ENCODE peak calls at places on chromosome 1, in seven cellular contexts. S, Q, F, O, K, X and L are unnamed samples.

GRCh38 chr1:100039571-100039970 is 69.8 kb downstream of the SLC35A3 start:
- DNase-seq in F (no peak), O (no peak), Q (no peak), X (no peak), K (no peak), S (no peak), L (no peak)

GRCh38 chr1:29176567-29176966 is 5.1 kb downstream of the SRSF4 start:
- DNase-seq in O (no peak), F (no peak), X (peak; percentile 43), Q (no peak), S (no peak), K (no peak), L (no peak)

GRCh38 chr1:20426923-20427322 is 59.1 kb downstream of the CAMK2N1 start:
- DNase-seq in K (peak; percentile 82), X (peak; percentile 93), Q (no peak), F (no peak), O (no peak), S (no peak), L (peak; percentile 89)

GRCh38 chr1:102586022-102586421 is 522.3 kb downstream of the COL11A1 start:
- DNase-seq in S (no peak), X (no peak), Q (no peak), K (no peak), O (no peak), F (no peak), L (no peak)

GRCh38 chr1:31122101-31122735 is 56.7 kb upstream of the PUM1 start:
- DNase-seq in F (no peak), X (no peak), S (no peak), O (no peak), K (no peak), Q (no peak), L (no peak)

GRCh38 chr1:41483960-41484844 is at the start of gene EDN2:
- DNase-seq in O (no peak), K (no peak), S (peak; percentile 86), F (no peak), X (no peak), Q (peak; percentile 89), L (no peak)

GRCh38 chr1:219990782-219991510 is 55.4 kb downstream of the EPRS1 start:
- DNase-seq in Q (peak; percentile 24), K (peak; percentile 39), F (peak; percentile 9), S (no peak), X (peak; percentile 30), O (no peak), L (peak; percentile 70)

GRCh38 chr1:232880354-232880753 is 70.1 kb upstream of the NTPCR start:
- DNase-seq in S (no peak), F (no peak), X (no peak), K (peak; percentile 26), O (no peak), Q (no peak), L (peak; percentile 74)

GRCh38 chr1:246788895-246789338 is 64.7 kb downstream of the SCCPDH start:
- DNase-seq in F (no peak), K (no peak), S (no peak), O (no peak), Q (no peak), X (peak; percentile 32), L (peak; percentile 32)

GRCh38 chr1:187051618-187052232 is 223.0 kb downstream of the PLA2G4A start:
- DNase-seq in O (no peak), Q (peak; percentile 64), K (peak; percentile 75), X (peak; percentile 39), F (peak; percentile 19), S (peak; percentile 74), L (peak; percentile 73)

GRCh38 chr1:40692429-40692905 is 963 bp downstream of the NFYC start:
- DNase-seq in O (no peak), F (no peak), K (no peak), X (peak; percentile 22), S (no peak), Q (no peak), L (peak; percentile 44)

GRCh38 chr1:169529068-169529642 is 43.4 kb upstream of the SLC19A2 start:
- DNase-seq in O (no peak), X (peak; percentile 52), F (no peak), Q (peak; percentile 68), K (peak; percentile 69), S (no peak), L (peak; percentile 67)

GRCh38 chr1:175363046-175363445 is 170.5 kb upstream of the KIAA0040 start:
- DNase-seq in F (no peak), O (no peak), S (no peak), K (no peak), X (no peak), Q (no peak), L (no peak)

GRCh38 chr1:52423771-52424170 is 19.4 kb downstream of the PRPF38A start:
- DNase-seq in K (no peak), X (no peak), S (no peak), F (peak; percentile 80), O (no peak), Q (no peak), L (no peak)

GRCh38 chr1:33660244-33660643 is 187.8 kb downstream of the ZSCAN20 start:
- DNase-seq in K (no peak), Q (no peak), F (no peak), S (no peak), X (no peak), O (no peak), L (no peak)

GRCh38 chr1:109885589-109885988 is 25.1 kb upstream of the CSF1 start:
- DNase-seq in O (no peak), S (no peak), F (no peak), Q (no peak), K (no peak), X (no peak), L (peak; percentile 51)

GRCh38 chr1:228282329-228283042 is 74.6 kb downstream of the OBSCN start:
- DNase-seq in K (peak; percentile 80), S (no peak), O (no peak), F (no peak), X (peak; percentile 24), Q (no peak), L (no peak)

GRCh38 chr1:18020021-18020817 is 87.4 kb upstream of the IGSF21 start:
- DNase-seq in O (no peak), X (no peak), K (no peak), S (no peak), Q (no peak), F (no peak), L (no peak)

GRCh38 chr1:243731301-243731891 is 118.6 kb downstream of the AKT3 start:
- DNase-seq in X (peak; percentile 85), Q (peak; percentile 11), F (no peak), K (no peak), O (no peak), S (peak; percentile 65), L (peak; percentile 82)

GRCh38 chr1:156493154-156493631 is 7.4 kb downstream of the MEF2D start:
- DNase-seq in K (no peak), Q (no peak), F (no peak), X (no peak), O (no peak), S (no peak), L (no peak)

GRCh38 chr1:27562021-27562420 is 41.9 kb downstream of the AHDC1 start:
- DNase-seq in O (no peak), S (no peak), X (no peak), F (no peak), Q (no peak), K (no peak), L (no peak)

GRCh38 chr1:24946861-24947658 is 17.0 kb upstream of the RUNX3 start:
- DNase-seq in Q (no peak), F (no peak), S (no peak), O (no peak), X (peak; percentile 84), K (no peak), L (no peak)

GRCh38 chr1:161158316-161159016 is 834 bp upstream of the USP21 start:
- DNase-seq in K (no peak), S (no peak), O (no peak), X (no peak), Q (no peak), F (no peak), L (peak; percentile 20)

GRCh38 chr1:232163533-232163932 is 466.4 kb downstream of the SIPA1L2 start:
- DNase-seq in Q (no peak), K (no peak), X (no peak), F (no peak), O (no peak), S (no peak), L (no peak)

GRCh38 chr1:184189361-184189760 is 137.8 kb downstream of the TSEN15 start:
- DNase-seq in X (no peak), F (no peak), K (no peak), Q (peak; percentile 49), S (peak; percentile 51), O (no peak), L (no peak)

GRCh38 chr1:160228431-160228830 is 23.2 kb downstream of the PEA15 start:
- DNase-seq in X (no peak), S (no peak), K (no peak), O (no peak), Q (no peak), F (no peak), L (no peak)

GRCh38 chr1:94285026-94285654 is 47.8 kb upstream of the ARHGAP29 start:
- DNase-seq in K (peak; percentile 15), X (peak; percentile 59), F (no peak), Q (no peak), O (no peak), S (no peak), L (peak; percentile 48)

GRCh38 chr1:117821782-117822447 is 107.5 kb downstream of the GDAP2 start:
- DNase-seq in S (no peak), Q (peak; percentile 23), K (peak; percentile 94), O (no peak), X (peak; percentile 99), F (no peak), L (peak; percentile 97)

GRCh38 chr1:227368009-227368408 is 49.7 kb upstream of the CDC42BPA start:
- DNase-seq in O (no peak), Q (no peak), F (no peak), S (no peak), X (no peak), K (no peak), L (no peak)